ENCODE peak calls at places on chromosome 13, in eight cellular contexts. F is pancreas; P is NCI-H1092; T is stimulated activated CD4-positive, alpha-beta T cell treated with anti-CD3 and anti-CD28 coated beads, Interleukin-1b, Interleukin-23, amount 100 ng/mL, for 24 hours; Q is astrocyte; D is hypothalamus; O is mesothelial cell of epicardium; L is substantia nigra. Y is an unnamed sample.

GRCh38 chr13:26221399-26221720 is 754 bp downstream of the RNF6 start:
- DNase-seq in F (no peak), P (no peak), T (no peak), Q (no peak), D (no peak), O (no peak), L (no peak), Y (no peak)

GRCh38 chr13:108263961-108264360 is 5.6 kb upstream of the TNFSF13B start:
- DNase-seq in F (no peak), P (no peak), T (no peak), Q (no peak), D (no peak), O (no peak), L (no peak), Y (no peak)

GRCh38 chr13:111584101-111584500 is 263.7 kb downstream of the TEX29 start:
- DNase-seq in F (no peak), P (peak; percentile 72), T (no peak), Q (no peak), D (no peak), O (no peak), L (no peak), Y (no peak)

GRCh38 chr13:73355134-73355533 is 296.3 kb downstream of the KLF5 start:
- DNase-seq in F (no peak), P (no peak), T (no peak), Q (no peak), D (no peak), O (no peak), L (no peak), Y (no peak)

GRCh38 chr13:78777973-78778372 is 119.0 kb upstream of the OBI1 start:
- DNase-seq in F (no peak), P (no peak), T (no peak), Q (no peak), D (no peak), O (no peak), L (no peak), Y (no peak)

GRCh38 chr13:106083620-106084350 is 451.7 kb downstream of the EFNB2 start:
- DNase-seq in F (no peak), P (no peak), T (no peak), Q (peak; percentile 31), D (no peak), O (no peak), L (peak; percentile 64), Y (no peak)

GRCh38 chr13:39102981-39103490 is 64.8 kb downstream of the NHLRC3 start:
- DNase-seq in F (no peak), P (no peak), T (no peak), Q (no peak), D (no peak), O (no peak), L (peak; percentile 39), Y (no peak)

GRCh38 chr13:42875448-42876269 is 94.3 kb downstream of the FAM216B start:
- DNase-seq in F (no peak), P (no peak), T (no peak), Q (no peak), D (no peak), O (peak; percentile 21), L (no peak), Y (no peak)

GRCh38 chr13:83941669-83942335 is 59.5 kb upstream of the SLITRK1 start:
- DNase-seq in F (no peak), P (no peak), T (no peak), Q (no peak), D (no peak), O (no peak), L (no peak), Y (no peak)

GRCh38 chr13:28620011-28620830 is 38.7 kb upstream of the POMP start:
- DNase-seq in F (no peak), P (no peak), T (no peak), Q (no peak), D (no peak), O (no peak), L (no peak), Y (no peak)

GRCh38 chr13:82294226-82294625 is 1588.0 kb downstream of the SLITRK1 start:
- DNase-seq in F (no peak), P (no peak), T (no peak), Q (no peak), D (no peak), O (no peak), L (no peak), Y (no peak)

Y was measured in osteocyte.